ENCODE peak calls at places on chromosomes 4 and X, in eight cellular contexts. W is CD4-positive, CD25-positive, alpha-beta regulatory T cell; N is HCT116; K is Panc1; S is CD4-positive, alpha-beta T cell; F is PC-3; X is thoracic aorta; Y is upper lobe of right lung. Z is an unnamed sample.

GRCh38 chr4:41269682-41270081 is 13.0 kb downstream of the UCHL1 start:
- ATAC-seq in W (no peak), N (no peak), K (no peak), S (no peak), F (no peak), X (no peak), Y (no peak), Z (no peak)

GRCh38 chr4:7871356-7871755 is 68.3 kb downstream of the AFAP1 start:
- ATAC-seq in W (no peak), N (no peak), K (no peak), S (no peak), F (no peak), X (no peak), Y (no peak), Z (no peak)

GRCh38 chr4:152680988-152681731 is 1.4 kb upstream of the TMEM154 start:
- ATAC-seq in W (no peak), N (peak; percentile 44), K (no peak), S (no peak), F (peak; percentile 85), X (no peak), Y (no peak), Z (no peak)

GRCh38 chr4:121462660-121463261 is 81.9 kb upstream of the QRFPR start:
- ATAC-seq in W (no peak), N (peak; percentile 92), K (peak; percentile 77), S (peak; percentile 49), F (peak; percentile 78), X (peak; percentile 36), Y (peak; percentile 92), Z (no peak)

GRCh38 chr4:74466242-74466641 is 21.3 kb downstream of the AREG start:
- ATAC-seq in W (no peak), N (no peak), K (no peak), S (no peak), F (peak; percentile 50), X (no peak), Y (peak; percentile 65), Z (no peak)

GRCh38 chrX:44054863-44055601 is 81.8 kb upstream of the NDP start:
- ATAC-seq in W (no peak), N (no peak), K (no peak), S (no peak), F (no peak), X (no peak), Y (no peak), Z (no peak)

GRCh38 chr4:55979562-55979961 is 30.8 kb downstream of the CEP135 start:
- ATAC-seq in W (no peak), N (no peak), K (no peak), S (no peak), F (no peak), X (no peak), Y (no peak), Z (no peak)

GRCh38 chrX:132331000-132331399 is 111.8 kb upstream of the RAP2C start:
- ATAC-seq in W (no peak), N (no peak), K (no peak), S (no peak), F (no peak), X (no peak), Y (no peak), Z (no peak)

GRCh38 chr4:47442980-47443379 is 20.5 kb downstream of the COMMD8 start:
- ATAC-seq in W (no peak), N (no peak), K (no peak), S (no peak), F (no peak), X (no peak), Y (peak; percentile 77), Z (no peak)

GRCh38 chr4:26464420-26465095 is 25.7 kb downstream of the CCKAR start:
- ATAC-seq in W (no peak), N (no peak), K (no peak), S (no peak), F (no peak), X (no peak), Y (no peak), Z (no peak)

GRCh38 chr4:79540143-79540542 is 132.1 kb upstream of the GK2 start:
- ATAC-seq in W (no peak), N (no peak), K (no peak), S (no peak), F (no peak), X (no peak), Y (no peak), Z (no peak)

GRCh38 chr4:158090323-158090722 is 82.5 kb downstream of the GASK1B start:
- ATAC-seq in W (no peak), N (no peak), K (no peak), S (no peak), F (peak; percentile 44), X (no peak), Y (no peak), Z (no peak)

GRCh38 chr4:2058264-2059033 is 678 bp upstream of the NAT8L start:
- ATAC-seq in W (no peak), N (peak; percentile 39), K (peak; percentile 36), S (peak; percentile 21), F (peak; percentile 12), X (no peak), Y (no peak), Z (no peak)

GRCh38 chrX:1075741-1076140 is 136.7 kb downstream of the CRLF2 start:
- ATAC-seq in W (no peak), N (no peak), K (no peak), S (no peak), F (no peak), X (no peak), Y (no peak), Z (no peak)

GRCh38 chrX:77918568-77918967 is 8.1 kb downstream of the ATP7A start:
- ATAC-seq in W (no peak), N (no peak), K (peak; percentile 44), S (no peak), F (no peak), X (no peak), Y (peak; percentile 63), Z (no peak)

GRCh38 chr4:168723020-168723419 is 226.2 kb downstream of the PALLD start:
- ATAC-seq in W (no peak), N (no peak), K (no peak), S (no peak), F (no peak), X (no peak), Y (peak; percentile 43), Z (no peak)

GRCh38 chrX:153800177-153800722 is 5.8 kb downstream of the SSR4 start:
- ATAC-seq in W (no peak), N (peak; percentile 11), K (peak; percentile 47), S (no peak), F (peak; percentile 12), X (no peak), Y (no peak), Z (no peak)

GRCh38 chrX:139850968-139851367 is 81.9 kb downstream of the ATP11C start:
- ATAC-seq in W (no peak), N (no peak), K (no peak), S (no peak), F (no peak), X (no peak), Y (no peak), Z (no peak)

DNA sequence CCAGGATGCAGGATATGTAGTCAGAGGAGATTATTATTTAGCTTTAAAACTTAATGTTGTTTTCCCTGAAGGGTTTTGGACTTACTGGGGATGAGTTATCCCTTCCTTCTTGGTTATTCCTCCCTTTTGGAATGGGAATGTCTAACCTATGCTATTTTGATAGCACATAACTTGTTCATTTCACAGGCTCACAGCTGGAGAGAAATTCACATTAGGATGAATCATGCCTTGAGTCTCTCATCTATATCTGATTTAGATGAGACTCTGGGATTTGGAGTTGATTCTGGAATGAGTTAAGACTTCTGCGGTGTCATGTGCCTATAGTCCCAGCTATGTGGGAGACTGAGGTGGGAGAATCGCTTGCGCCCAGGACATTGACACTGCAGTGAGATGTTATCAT is 81.1 kb downstream of the ATP11C start:
- ATAC-seq in W (no peak), N (no peak), K (no peak), S (no peak), F (no peak), X (no peak), Y (no peak), Z (no peak)
- H3K27ac ChIP-seq in W (no peak overlapping the region), N (no peak overlapping the region), K (no peak overlapping the region), S (no peak overlapping the region), F (no peak overlapping the region), X (no peak overlapping the region), Y (no peak overlapping the region), Z (no peak overlapping the region)

GRCh38 chr4:81019016-81019415 is 11.5 kb upstream of the BMP3 start:
- ATAC-seq in W (no peak), N (no peak), K (no peak), S (no peak), F (no peak), X (no peak), Y (no peak), Z (no peak)
- H3K27ac ChIP-seq in W (no peak overlapping the region), N (no peak overlapping the region), K (no peak overlapping the region), S (no peak overlapping the region), F (no peak overlapping the region), X (no peak overlapping the region), Y (no peak overlapping the region), Z (no peak overlapping the region)

DNA sequence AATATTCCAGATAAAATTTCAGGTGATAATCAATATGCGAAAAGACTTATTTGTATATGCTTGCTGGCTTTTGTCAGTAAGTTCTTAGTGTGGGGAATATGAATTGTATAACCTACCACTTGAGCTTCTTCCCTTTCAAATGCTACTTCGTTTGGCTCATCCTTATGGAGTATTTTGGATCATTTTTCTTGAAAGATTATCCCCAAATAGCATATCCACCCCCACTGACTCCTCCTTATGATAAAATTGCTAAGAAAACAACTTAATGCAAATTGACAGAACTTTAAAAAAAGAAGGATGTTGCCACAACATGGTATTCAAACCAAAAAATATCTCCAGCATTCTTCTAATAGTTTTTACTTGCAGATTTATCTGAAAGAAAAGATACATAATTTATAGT is 393.3 kb downstream of the PPP3CA start:
- ATAC-seq in W (no peak), N (no peak), K (no peak), S (no peak), F (no peak), X (no peak), Y (no peak), Z (no peak)
- H3K27ac ChIP-seq in W (no peak overlapping the region), N (no peak overlapping the region), K (no peak overlapping the region), S (no peak overlapping the region), F (no peak overlapping the region), X (no peak overlapping the region), Y (no peak overlapping the region), Z (no peak overlapping the region)

DNA sequence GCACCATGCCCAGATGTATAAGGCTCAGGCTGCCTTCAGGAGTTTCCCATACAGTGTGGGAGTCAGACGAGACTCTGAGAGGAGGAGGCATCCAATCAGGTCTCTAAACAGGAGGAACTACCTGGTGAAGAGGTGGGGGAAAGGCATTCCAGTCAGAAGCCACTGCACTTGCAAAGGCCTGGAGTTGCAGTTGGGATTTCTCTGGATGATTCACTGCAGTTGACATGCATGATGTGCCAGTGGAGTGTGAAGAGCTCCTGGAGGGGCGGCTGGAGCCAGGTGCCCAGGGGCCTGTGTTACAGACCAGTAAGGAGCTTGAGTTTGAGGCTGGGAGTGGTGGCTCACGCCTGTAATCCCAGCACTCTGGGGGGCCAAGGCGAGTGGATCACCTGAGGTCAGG is 339.1 kb downstream of the ARHGAP10 start:
- ATAC-seq in W (no peak), N (no peak), K (no peak), S (no peak), F (no peak), X (no peak), Y (no peak), Z (no peak)
- H3K27ac ChIP-seq in W (no peak overlapping the region), N (no peak overlapping the region), K (no peak overlapping the region), S (no peak overlapping the region), F (no peak overlapping the region), X (no peak overlapping the region), Y (no peak overlapping the region), Z (no peak overlapping the region)

GRCh38 chrX:107293056-107293455 is 86.6 kb downstream of the DNAAF6 start:
- ATAC-seq in W (no peak), N (no peak), K (no peak), S (no peak), F (no peak), X (no peak), Y (no peak), Z (no peak)
- H3K27ac ChIP-seq in W (no peak overlapping the region), N (no peak overlapping the region), K (no peak overlapping the region), S (no peak overlapping the region), F (no peak overlapping the region), X (no peak overlapping the region), Y (no peak overlapping the region), Z (no peak overlapping the region)

Z was measured in gastroesophageal sphincter.